ENCODE peak calls at places on chromosomes 7 and 10, in six cellular contexts. V is cardiac fibroblast, M is endothelial cell of umbilical vein, K is dorsolateral prefrontal cortex, C is HepG2, E is AG04449. R is an unnamed sample.
A peak's percentile ranks its signal among the peaks of the same experiment; 100 is the strongest.

GRCh38 chr10:93357680-93358079 is 124.5 kb downstream of the MYOF start:
- DNase-seq in C (peak; percentile 43), E (no peak), V (peak; percentile 43), K (no peak), M (peak; percentile 51), R (no peak)

GRCh38 chr7:47330561-47331178 is 251.2 kb downstream of the TNS3 start:
- DNase-seq in C (no peak), E (no peak), V (no peak), K (no peak), M (no peak), R (no peak)

GRCh38 chr7:50508471-50508943 is 56.7 kb downstream of the DDC start:
- DNase-seq in M (no peak), E (no peak), C (no peak), V (no peak), K (no peak), R (no peak)

GRCh38 chr7:24896031-24896433 is 83.9 kb downstream of the OSBPL3 start:
- DNase-seq in C (no peak), M (no peak), V (no peak), E (no peak), K (no peak), R (no peak)

GRCh38 chr10:47353351-47353750 is 5.2 kb downstream of the RBP3 start:
- DNase-seq in C (no peak), V (no peak), K (no peak), M (no peak), E (no peak), R (no peak)

GRCh38 chr7:42972703-42973500 is 40.7 kb downstream of the MRPL32 start:
- DNase-seq in E (peak; percentile 96), V (peak; percentile 98), M (peak; percentile 92), C (peak; percentile 20), K (no peak), R (peak; percentile 97)

GRCh38 chr7:49099587-49100326 is 175.4 kb downstream of the CDC14C start:
- DNase-seq in K (no peak), V (no peak), C (no peak), M (no peak), E (no peak), R (no peak)

GRCh38 chr7:102912742-102913141 is at the start of gene LRRC17:
- DNase-seq in V (peak; percentile 89), E (no peak), K (no peak), M (peak; percentile 85), C (no peak), R (peak; percentile 96)

GRCh38 chr10:63718006-63718405 is 196.8 kb downstream of the REEP3 start:
- DNase-seq in C (no peak), V (no peak), M (no peak), K (no peak), E (no peak), R (no peak)

GRCh38 chr10:103086261-103086660 is 106.8 kb downstream of the NT5C2 start:
- DNase-seq in C (no peak), E (peak; percentile 19), M (no peak), K (no peak), V (no peak), R (no peak)

GRCh38 chr10:126930506-126931458 is 25.6 kb downstream of the DOCK1 start:
- DNase-seq in C (no peak), K (peak; percentile 22), M (peak; percentile 26), V (peak; percentile 24), E (no peak), R (peak; percentile 21)

GRCh38 chr7:116632349-116632748 is 39.6 kb upstream of the MET start:
- DNase-seq in C (no peak), K (no peak), V (no peak), M (no peak), E (peak; percentile 12), R (no peak)

GRCh38 chr7:25454562-25455031 is 226.3 kb upstream of the NPVF start:
- DNase-seq in M (no peak), C (no peak), V (peak; percentile 3), E (no peak), K (no peak), R (no peak)

GRCh38 chr10:91613411-91614253 is 19.2 kb downstream of the PPP1R3C start:
- DNase-seq in M (peak; percentile 88), V (peak; percentile 96), C (no peak), K (no peak), E (peak; percentile 96), R (peak; percentile 98)

GRCh38 chr7:18866359-18867036 is 250.9 kb downstream of the TWIST1 start:
- DNase-seq in K (no peak), C (no peak), E (peak; percentile 100), M (peak; percentile 96), V (peak; percentile 100), R (peak; percentile 99)

GRCh38 chr7:18289801-18290200 is 205.7 kb upstream of the HDAC9 start:
- DNase-seq in C (no peak), K (no peak), V (no peak), E (no peak), M (peak; percentile 36), R (no peak)

GRCh38 chr7:133576769-133577168 is 323.9 kb downstream of the EXOC4 start:
- DNase-seq in E (no peak), M (no peak), K (no peak), V (no peak), C (no peak), R (no peak)

GRCh38 chr10:13351340-13351915 is 3.3 kb upstream of the SEPHS1 start:
- DNase-seq in C (no peak), E (no peak), M (no peak), V (no peak), K (no peak), R (no peak)

GRCh38 chr10:112639291-112639690 is 192.3 kb downstream of the VTI1A start:
- DNase-seq in V (peak; percentile 58), K (no peak), E (no peak), M (no peak), C (no peak), R (no peak)

GRCh38 chr7:141731476-141732149 is 6.5 kb upstream of the SSBP1 start:
- DNase-seq in V (no peak), C (no peak), K (no peak), E (no peak), M (no peak), R (no peak)

GRCh38 chr7:77788327-77788902 is 9.8 kb downstream of the TMEM60 start:
- DNase-seq in V (no peak), M (no peak), C (no peak), E (no peak), K (no peak), R (no peak)

GRCh38 chr7:13099197-13099795 is 411.9 kb downstream of the ARL4A start:
- DNase-seq in M (no peak), K (no peak), C (peak; percentile 53), E (no peak), V (peak; percentile 63), R (peak; percentile 51)

GRCh38 chr7:158997471-158997870 is 141.1 kb downstream of the DYNC2I1 start:
- DNase-seq in E (no peak), M (no peak), K (no peak), V (no peak), C (no peak), R (no peak)

GRCh38 chr10:22816298-22816653 is 101.9 kb upstream of the PIP4K2A start:
- DNase-seq in K (no peak), M (peak; percentile 93), V (peak; percentile 96), E (no peak), C (no peak), R (peak; percentile 86)

GRCh38 chr7:150406311-150406564 is 27.1 kb downstream of the ZNF775 start:
- DNase-seq in E (no peak), V (no peak), M (no peak), C (no peak), K (no peak), R (no peak)

GRCh38 chr7:150406565-150407421 is 27.7 kb downstream of the ZNF775 start:
- DNase-seq in K (no peak), M (peak; percentile 13), C (peak; percentile 80), E (no peak), V (no peak), R (no peak)

GRCh38 chr7:150404785-150405583 is 25.9 kb downstream of the ZNF775 start:
- DNase-seq in C (peak; percentile 75), M (peak; percentile 87), K (peak; percentile 89), V (peak; percentile 89), E (peak; percentile 37), R (peak; percentile 78)

GRCh38 chr7:150404172-150404784 is 25.1 kb downstream of the ZNF775 start:
- DNase-seq in V (no peak), C (no peak), K (no peak), E (no peak), M (peak; percentile 38), R (no peak)

DNA sequence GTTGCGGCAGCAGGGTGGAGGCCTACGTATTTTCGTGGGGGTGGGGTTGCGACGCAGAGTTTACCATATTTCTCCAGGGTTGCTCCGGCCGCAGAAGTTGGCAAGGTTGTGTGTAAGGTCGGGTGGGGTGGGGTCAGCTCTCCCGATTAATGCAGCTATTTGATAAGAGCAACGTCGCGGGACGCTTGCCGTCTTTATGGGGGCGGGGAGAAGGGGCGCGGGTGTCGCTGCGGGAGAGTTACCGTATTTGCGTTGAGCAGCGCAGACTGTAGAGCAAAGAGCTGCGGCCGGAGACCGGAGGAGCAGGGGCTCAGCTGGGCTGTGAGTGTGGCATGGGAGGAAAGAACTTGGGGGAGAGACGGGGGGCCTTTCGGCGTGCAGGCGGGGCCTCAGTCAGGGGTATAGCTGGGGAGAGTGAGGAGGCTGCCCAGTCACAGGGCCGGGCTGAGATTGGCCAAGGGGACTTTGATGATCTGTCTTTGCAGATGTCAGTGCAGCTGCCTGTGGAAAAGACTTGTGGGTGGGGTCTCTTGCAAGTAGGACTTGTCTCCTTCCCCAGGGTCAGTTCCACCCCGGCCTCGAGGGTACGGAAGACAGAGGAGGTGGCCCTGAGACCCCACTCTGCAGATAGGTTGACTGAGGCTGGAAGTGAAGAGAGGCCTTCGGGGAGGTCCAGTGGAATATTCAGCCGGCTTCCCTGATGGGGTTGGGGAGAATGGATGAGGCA is 26.6 kb downstream of the ZNF775 start:
- DNase-seq in E (no peak), V (no peak), C (no peak), K (no peak), M (no peak), R (peak; percentile 27)
- TF ChIP-seq CTCF in E (no peak), V (no peak), C (no peak), K (no peak), M (no peak), R (no peak)

DNA sequence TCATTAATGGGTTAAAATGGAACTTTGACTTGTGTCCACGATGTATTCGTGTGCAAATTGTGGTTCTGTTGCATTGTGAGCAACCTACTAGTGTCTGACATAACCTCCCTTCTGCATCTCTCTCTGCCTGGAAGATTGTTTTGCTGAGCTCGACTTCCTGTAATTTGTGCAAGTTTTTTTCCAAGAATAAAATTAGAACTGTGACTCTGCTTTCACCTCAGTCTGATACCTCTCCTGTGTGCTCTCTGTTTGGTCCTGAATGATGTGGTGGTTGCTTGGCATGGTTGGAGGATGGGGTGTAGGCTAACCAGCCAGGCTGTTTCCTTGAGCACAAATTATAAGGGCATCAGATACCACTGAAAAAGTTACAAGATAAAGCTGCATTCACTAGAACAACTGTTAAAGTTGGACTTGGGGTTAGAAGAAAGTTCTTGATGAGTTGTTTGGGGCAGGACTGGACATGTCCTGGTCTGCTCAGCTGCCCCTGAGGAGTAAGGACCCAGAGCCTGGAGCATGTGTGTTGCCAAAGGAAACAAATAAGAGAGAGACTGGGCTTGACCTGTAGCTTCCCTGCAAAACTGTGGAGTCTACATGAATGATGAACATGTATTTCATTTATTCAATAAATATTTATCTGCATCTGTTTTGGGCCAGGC is 1.9 kb upstream of the VOPP1 start:
- DNase-seq in V (peak; percentile 44), K (no peak), C (no peak), M (peak; percentile 74), E (no peak), R (no peak)
- H3K4me3 ChIP-seq in V (no peak overlapping the region), K (no peak overlapping the region), C (no peak overlapping the region), M (no peak overlapping the region), E (no peak overlapping the region), R (no peak overlapping the region)

GRCh38 chr10:59388577-59388976 is 26.2 kb upstream of the FAM13C start:
- DNase-seq in C (no peak), E (no peak), V (no peak), M (no peak), K (no peak), R (no peak)
- TF ChIP-seq CTCF in C (no peak), E (no peak), V (no peak), M (no peak), K (no peak), R (no peak)

GRCh38 chr10:30182191-30183075 is 123.0 kb upstream of the JCAD start:
- DNase-seq in V (peak; percentile 81), C (peak; percentile 59), E (peak; percentile 98), M (peak; percentile 47), K (no peak), R (peak; percentile 88)
- H3K4me3 ChIP-seq in V (no peak overlapping the region), C (no peak overlapping the region), E (peak overlapping the region; percentile 19), M (no peak overlapping the region), K (no peak overlapping the region), R (no peak overlapping the region)